ENCODE peak calls at places on chromosomes 11 and 22, in five cellular contexts. G is OCI-LY7, C is left ventricle myocardium inferior, R is spleen, N is neuronal stem cell. D is an unnamed sample.

GRCh38 chr11:70631624-70632047 is 233.3 kb downstream of the CTTN start:
- DNase-seq in G (no peak), R (no peak), N (no peak), C (no peak), D (no peak)

GRCh38 chr22:31603081-31603525 is 58.9 kb downstream of the PISD start:
- DNase-seq in N (no peak), C (no peak), R (no peak), G (no peak), D (no peak)

GRCh38 chr11:132894598-132894997 is 637.7 kb downstream of the OPCML start:
- DNase-seq in G (no peak), N (no peak), R (no peak), C (no peak), D (no peak)

GRCh38 chr11:86089659-86090058 is 20.8 kb upstream of the PICALM start:
- DNase-seq in R (no peak), N (no peak), C (no peak), G (no peak), D (no peak)

GRCh38 chr11:73851046-73851764 is 25.4 kb downstream of the COA4 start:
- DNase-seq in N (no peak), R (no peak), G (no peak), C (no peak), D (no peak)

GRCh38 chr11:104926771-104927470 is 28.7 kb upstream of the CASP12 start:
- DNase-seq in G (no peak), C (no peak), N (no peak), R (no peak), D (no peak)

GRCh38 chr11:57072640-57073039 is 83.9 kb downstream of the OR5AK2 start:
- DNase-seq in G (no peak), R (no peak), C (no peak), N (no peak), D (no peak)

GRCh38 chr11:121425818-121426217 is 26.3 kb upstream of the SORL1 start:
- DNase-seq in N (no peak), C (no peak), G (no peak), R (no peak), D (no peak)

GRCh38 chr11:8561461-8561860 is 32.6 kb downstream of the STK33 start:
- DNase-seq in G (no peak), R (no peak), N (no peak), C (no peak), D (no peak)

GRCh38 chr22:31083923-31084810 is 3.0 kb downstream of the SMTN start:
- DNase-seq in C (no peak), R (peak; percentile 80), G (peak; percentile 45), N (no peak), D (no peak)

GRCh38 chr11:9176136-9176535 is 84.7 kb upstream of the SCUBE2 start:
- DNase-seq in N (no peak), G (no peak), C (no peak), R (no peak), D (no peak)

GRCh38 chr11:64492561-64492960 is 98.5 kb upstream of the SLC22A12 start:
- DNase-seq in G (no peak), C (no peak), R (no peak), N (no peak), D (no peak)

GRCh38 chr22:36331912-36332622 is 55.7 kb downstream of the MYH9 start:
- DNase-seq in R (peak; percentile 95), G (peak; percentile 71), N (no peak), C (peak; percentile 83), D (peak; percentile 88)
- H3K4me1 ChIP-seq in R (peaks cover 100% of the 10 kb centered on the region), G (peaks cover 66% of the 10 kb centered on the region), N (peaks cover 57% of the 10 kb centered on the region), C (peaks cover 100% of the 10 kb centered on the region), D (peaks cover 87% of the 10 kb centered on the region)

GRCh38 chr11:47466201-47466600 is 17.3 kb upstream of the RAPSN start:
- DNase-seq in R (no peak), N (no peak), G (no peak), C (no peak), D (no peak)
- H3K4me3 ChIP-seq in R (no peak overlapping the region), N (no peak overlapping the region), G (no peak overlapping the region), C (peak overlapping the region; percentile 37), D (no peak overlapping the region)

DNA sequence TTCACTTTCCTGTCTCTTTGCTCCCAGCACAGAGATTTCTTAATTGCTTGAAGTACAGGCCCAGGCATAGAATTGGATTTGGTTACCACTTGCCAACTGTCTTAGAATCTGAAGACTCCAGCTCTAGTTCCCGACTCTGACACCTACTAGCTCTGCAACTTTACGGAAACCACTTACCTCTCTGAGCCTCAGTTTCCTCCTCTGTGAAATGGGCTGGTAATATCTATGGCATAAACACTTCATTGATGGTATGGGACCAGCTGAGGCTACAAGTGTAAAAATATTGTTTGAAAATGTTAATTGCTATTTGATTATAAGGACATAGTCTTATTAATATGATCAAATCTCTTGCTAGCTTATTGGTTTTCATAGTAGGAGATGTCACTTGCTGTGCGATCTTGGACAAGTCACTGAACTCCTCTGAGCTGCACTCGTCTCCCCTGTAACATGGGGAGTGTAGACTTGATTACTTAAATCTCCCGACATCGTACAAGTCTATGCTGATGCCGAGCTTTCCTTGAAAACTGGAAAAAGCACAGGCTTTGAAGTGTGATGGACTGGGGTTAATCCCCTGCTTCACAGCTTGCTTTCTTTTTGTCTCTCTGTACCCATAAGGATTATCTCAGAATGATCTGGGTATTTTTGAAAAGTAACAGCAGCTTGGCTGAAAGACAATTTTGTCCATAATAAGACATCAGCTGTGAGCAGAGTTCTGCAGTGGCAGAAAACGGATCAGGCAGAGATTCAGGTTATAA is 11.8 kb upstream of the E2F8 start:
- DNase-seq in R (no peak), G (no peak), N (no peak), C (no peak), D (no peak)
- H3K4me1 ChIP-seq in R (no peaks in the 10 kb centered on the region), G (no peaks in the 10 kb centered on the region), N (no peaks in the 10 kb centered on the region), C (no peaks in the 10 kb centered on the region), D (no peaks in the 10 kb centered on the region)

DNA sequence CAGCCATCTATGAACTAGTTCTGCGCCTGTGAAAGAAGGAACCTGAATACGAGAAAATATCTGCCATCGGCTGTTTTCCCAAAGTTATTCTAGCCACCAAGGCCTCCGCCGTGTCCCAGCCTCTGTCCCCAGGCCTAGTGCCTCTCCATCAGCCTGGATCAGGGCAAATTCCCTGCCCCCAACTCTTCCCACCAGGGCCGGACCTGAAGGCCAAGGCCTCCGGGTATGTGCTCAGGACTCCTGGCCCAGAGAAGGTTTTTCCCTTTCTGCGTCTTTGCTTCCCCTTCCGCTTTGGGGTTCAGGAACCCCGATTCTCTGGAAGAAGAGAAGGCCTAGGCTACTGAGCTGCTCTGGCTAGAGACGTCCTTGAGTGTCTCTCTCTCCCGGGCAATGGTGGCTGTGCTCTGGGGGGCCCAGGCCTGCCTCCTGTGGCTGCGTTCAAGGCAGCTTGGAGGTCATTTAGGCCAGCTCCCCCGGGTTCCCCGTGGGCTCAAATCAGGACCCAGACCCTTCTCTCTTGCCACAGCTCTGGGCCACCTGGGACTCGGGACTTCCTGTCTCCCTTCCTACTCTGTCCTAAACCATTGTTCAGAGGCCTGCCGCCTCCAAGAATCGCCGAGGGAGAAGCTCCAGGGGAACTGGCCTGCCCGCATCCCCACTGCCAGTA is 1.6 kb downstream of the ALX4 start:
- DNase-seq in G (no peak), N (no peak), C (no peak), R (no peak), D (no peak)
- H3K4me3 ChIP-seq in G (no peak overlapping the region), N (no peak overlapping the region), C (peak overlapping the region; percentile 65), R (no peak overlapping the region), D (no peak overlapping the region)

GRCh38 chr22:29870574-29870973 is 12.4 kb upstream of the MTMR3 start:
- DNase-seq in N (no peak), G (no peak), R (no peak), C (no peak), D (no peak)
- H3K4me1 ChIP-seq in N (peaks cover 5% of the 10 kb centered on the region), G (no peaks in the 10 kb centered on the region), R (peaks cover 12% of the 10 kb centered on the region), C (peaks cover 24% of the 10 kb centered on the region), D (no peaks in the 10 kb centered on the region)

GRCh38 chr11:35144103-35144741 is 5.3 kb downstream of the CD44 start:
- DNase-seq in C (no peak), N (no peak), R (peak; percentile 89), G (peak; percentile 81), D (peak; percentile 68)

GRCh38 chr11:35145249-35145648 is 6.3 kb downstream of the CD44 start:
- DNase-seq in C (no peak), N (no peak), R (no peak), G (no peak), D (no peak)

GRCh38 chr11:35146074-35146521 is 7.1 kb downstream of the CD44 start:
- DNase-seq in N (no peak), G (no peak), C (no peak), R (no peak), D (no peak)

GRCh38 chr11:35143509-35144102 is 4.6 kb downstream of the CD44 start:
- DNase-seq in R (no peak), C (no peak), N (no peak), G (no peak), D (no peak)

DNA sequence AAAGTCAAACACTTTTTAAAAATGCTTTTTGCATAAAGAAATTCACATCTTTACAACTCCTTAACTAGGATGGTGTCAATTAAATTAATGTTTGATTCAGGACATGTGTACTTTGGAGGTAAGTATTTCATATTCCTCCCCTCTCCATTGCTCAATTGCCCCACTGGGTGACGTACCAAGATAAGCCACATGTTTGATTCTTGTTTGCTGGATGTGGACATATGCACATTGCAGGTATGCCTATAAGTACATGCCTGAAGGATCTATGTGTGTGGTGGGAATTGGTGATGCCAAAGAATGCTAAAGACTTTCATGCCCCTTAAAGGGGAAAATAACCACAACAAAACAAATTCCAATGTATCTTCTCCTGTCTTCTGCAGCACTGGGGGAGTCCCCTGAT is 5.8 kb downstream of the CD44 start:
- DNase-seq in N (no peak), R (no peak), G (no peak), C (no peak), D (no peak)
- H3K4me3 ChIP-seq in N (no peak overlapping the region), R (no peak overlapping the region), G (peak overlapping the region; percentile 17), C (no peak overlapping the region), D (peak overlapping the region; percentile 100)

DNA sequence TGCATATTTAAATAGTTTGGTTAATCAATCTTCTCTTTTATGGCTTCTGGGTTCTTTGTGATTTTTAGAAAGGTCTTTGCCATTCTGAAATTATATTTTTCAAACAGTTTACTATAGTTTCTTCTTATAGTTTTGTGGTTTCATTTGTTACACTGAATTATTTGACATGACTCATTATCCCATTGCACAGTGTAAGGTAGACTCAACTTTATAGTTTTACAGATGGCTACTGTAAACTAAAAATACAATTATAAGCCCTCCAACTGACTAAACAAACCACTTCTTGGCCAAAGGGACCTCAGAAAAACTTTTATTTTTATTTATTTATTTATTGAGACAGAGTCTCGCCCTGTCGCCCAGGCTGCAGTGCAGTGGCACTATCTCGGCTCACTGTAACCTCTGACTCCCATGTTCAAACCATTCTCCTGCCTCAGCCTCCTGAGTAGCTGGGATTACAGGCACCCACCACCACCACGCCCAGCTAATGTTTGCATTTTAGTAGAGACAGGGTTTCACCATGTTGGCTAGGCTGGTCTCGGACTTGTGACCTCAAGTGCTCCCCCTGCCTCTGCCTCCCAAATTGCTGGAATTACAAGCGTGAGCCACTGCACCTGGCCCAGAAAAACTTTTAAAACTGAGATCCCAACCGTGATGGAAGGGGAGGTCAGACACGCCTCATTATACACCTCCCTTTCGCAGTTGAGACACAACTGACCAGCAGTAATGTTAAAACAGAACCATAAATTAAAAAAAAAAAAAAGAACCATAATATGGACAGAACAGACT is 14.1 kb upstream of the RAC2 start:
- DNase-seq in N (no peak), R (peak; percentile 11), G (no peak), C (no peak), D (no peak)
- H3K4me1 ChIP-seq in N (peaks cover 9% of the 10 kb centered on the region), R (peaks cover 23% of the 10 kb centered on the region), G (peaks cover 29% of the 10 kb centered on the region), C (peaks cover 9% of the 10 kb centered on the region), D (peaks cover 16% of the 10 kb centered on the region)

D was measured in CD4-positive, CD25-positive, alpha-beta regulatory T cell.